ENCODE peak calls at places on chromosomes 2 and 18, in four cellular contexts. X is breast epithelium; E is aorta; D is CD4-positive, CD25-positive, alpha-beta regulatory T cell. A is an unnamed sample.

GRCh38 chr2:240952496-240953246 is 45.7 kb upstream of the SNED1 start:
- DNase-seq in X (peak), E (peak), D (no peak), A (no peak)

GRCh38 chr18:40962784-40963183 is 992.2 kb upstream of the PIK3C3 start:
- DNase-seq in X (no peak), E (no peak), D (no peak), A (no peak)

GRCh38 chr2:218516614-218517013 is 51.5 kb downstream of the USP37 start:
- DNase-seq in X (no peak), E (no peak), D (peak), A (peak)

GRCh38 chr2:17849260-17849659 is 29.2 kb upstream of the KCNS3 start:
- DNase-seq in X (no peak), E (no peak), D (no peak), A (no peak)

GRCh38 chr2:158473719-158474392 is 17.1 kb downstream of the PKP4 start:
- DNase-seq in X (no peak), E (no peak), D (no peak), A (no peak)

GRCh38 chr2:201680743-201681142 is 17.7 kb downstream of the MPP4 start:
- DNase-seq in X (no peak), E (no peak), D (peak), A (no peak)

GRCh38 chr18:59921384-59921891 is 21.6 kb downstream of the PMAIP1 start:
- DNase-seq in X (no peak), E (no peak), D (peak), A (no peak)

GRCh38 chr2:42345986-42346385 is 15.0 kb downstream of the COX7A2L start:
- DNase-seq in X (no peak), E (no peak), D (no peak), A (no peak)

GRCh38 chr18:36516258-36516657 is 218.7 kb downstream of the FHOD3 start:
- DNase-seq in X (no peak), E (no peak), D (no peak), A (no peak)

DNA sequence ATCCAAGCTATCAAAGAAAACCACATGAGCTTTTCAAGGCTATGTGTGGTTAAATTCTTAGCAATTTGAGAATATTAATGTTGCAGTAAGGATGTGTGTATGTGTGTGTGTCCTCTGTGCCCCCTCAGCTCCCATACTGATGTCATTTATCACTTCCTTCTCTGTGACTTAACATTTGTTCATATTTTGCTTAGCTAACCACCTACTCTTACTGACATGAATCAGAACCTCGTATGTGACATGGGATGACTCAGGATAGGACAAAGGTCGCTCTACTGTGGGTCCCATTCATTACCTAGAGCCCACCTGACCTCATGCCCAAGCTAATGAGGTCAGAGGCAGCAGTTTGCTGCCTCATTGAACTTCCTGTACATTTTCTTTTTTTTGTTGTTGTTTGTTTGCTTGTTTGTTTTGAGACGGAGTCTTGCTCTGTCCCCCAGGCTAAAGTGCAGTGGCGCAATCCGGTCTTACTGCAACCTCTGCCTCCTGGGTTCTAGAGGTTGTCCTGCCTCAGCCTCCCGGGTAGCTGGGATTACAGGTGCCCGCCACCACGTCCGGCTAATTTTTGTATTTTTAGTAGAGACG is 36.3 kb downstream of the MOGAT1 start:
- DNase-seq in X (no peak), E (no peak), D (peak), A (no peak)
- H3K27ac ChIP-seq in X (no peak), E (no peak), D (no peak), A (no peak)

DNA sequence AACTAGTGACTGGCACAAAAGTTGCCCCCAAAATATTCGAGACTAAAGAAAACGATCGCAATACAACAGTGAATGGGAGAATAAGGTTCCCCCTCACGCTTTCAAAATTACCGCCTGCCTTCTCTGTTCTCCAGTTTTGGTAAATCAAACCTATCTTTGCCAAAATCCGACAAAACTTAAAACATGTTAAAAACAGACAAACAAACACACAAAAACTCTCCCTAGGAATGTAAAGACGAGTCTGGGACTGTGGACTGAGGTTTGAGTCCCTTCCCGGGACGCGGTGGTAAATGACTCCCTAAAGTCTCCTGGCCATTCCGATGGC is 435 bp upstream of the IMPACT start:
- DNase-seq in X (no peak), E (no peak), D (no peak), A (no peak)
- H3K27ac ChIP-seq in X (peak), E (no peak), D (peak), A (no peak)

GRCh38 chr2:7796200-7796563 is 879.0 kb downstream of the RNF144A start:
- DNase-seq in X (no peak), E (no peak), D (no peak), A (no peak)
- H3K27ac ChIP-seq in X (peak), E (no peak), D (no peak), A (no peak)

GRCh38 chr2:176494949-176495353 is 225.7 kb downstream of the MTX2 start:
- DNase-seq in X (no peak), E (no peak), D (no peak), A (no peak)
- H3K27ac ChIP-seq in X (no peak), E (no peak), D (no peak), A (no peak)

GRCh38 chr18:48335829-48336228 is 73.4 kb downstream of the ZBTB7C start:
- DNase-seq in X (no peak), E (peak), D (no peak), A (no peak)
- H3K27ac ChIP-seq in X (peak), E (no peak), D (no peak), A (no peak)

DNA sequence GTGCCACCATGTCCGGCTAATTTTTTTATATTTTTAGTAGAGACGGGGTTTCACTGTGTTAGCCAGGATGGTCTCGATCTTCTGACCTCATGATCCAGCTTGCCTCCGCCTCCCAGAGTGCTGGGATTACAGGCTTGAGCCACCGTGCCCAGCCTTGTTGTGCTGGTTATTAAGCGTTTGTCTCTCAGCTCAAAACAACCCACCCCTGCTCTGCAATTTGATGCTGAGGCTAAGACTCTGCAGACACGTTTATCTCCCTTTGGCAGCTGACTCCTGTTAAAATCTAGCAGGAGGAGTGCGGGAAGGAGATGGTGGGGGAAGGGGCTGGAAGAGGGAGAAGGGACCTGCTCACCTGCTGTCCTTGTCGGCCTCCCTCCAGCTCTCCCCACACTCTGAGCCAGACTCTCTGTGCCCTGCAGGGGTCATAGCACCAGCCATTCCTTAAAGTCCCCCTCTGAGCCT is 29.9 kb upstream of the IMPA2 start:
- DNase-seq in X (no peak), E (peak), D (no peak), A (no peak)
- H3K27ac ChIP-seq in X (no peak), E (no peak), D (no peak), A (no peak)

GRCh38 chr2:157182204-157182709 is 75.2 kb upstream of the GALNT5 start:
- DNase-seq in X (no peak), E (no peak), D (no peak), A (no peak)
- H3K27ac ChIP-seq in X (no peak), E (no peak), D (no peak), A (no peak)